ENCODE peak calls at places on chromosomes 1 and 21, in seven cellular contexts. L is GM12891, R is K562, V is HepG2, N is SK-N-SH, F is GM12878, K is H1. P is an unnamed sample.

GRCh38 chr1:67615886-67616285 is 69.1 kb upstream of the GADD45A start:
- DNase-seq in L (no peak), R (no peak), V (no peak), N (no peak), F (no peak), K (no peak), P (no peak)

GRCh38 chr1:91744973-91745648 is 140.8 kb downstream of the TGFBR3 start:
- DNase-seq in L (no peak), R (no peak), V (peak), N (no peak), F (no peak), K (no peak), P (no peak)

GRCh38 chr1:11770011-11770410 is 8.0 kb downstream of the C1orf167 start:
- DNase-seq in L (no peak), R (no peak), V (no peak), N (no peak), F (no peak), K (no peak), P (no peak)

GRCh38 chr1:160367516-160367900 is 637 bp downstream of the NHLH1 start:
- DNase-seq in L (no peak), R (no peak), V (no peak), N (no peak), F (no peak), K (no peak), P (no peak)

GRCh38 chr1:192639607-192640368 is 3.8 kb downstream of the RGS13 start:
- DNase-seq in L (no peak), R (no peak), V (no peak), N (no peak), F (peak), K (no peak), P (no peak)

GRCh38 chr1:201072149-201072548 is 40.1 kb downstream of the CACNA1S start:
- DNase-seq in L (no peak), R (no peak), V (no peak), N (no peak), F (no peak), K (no peak), P (no peak)

GRCh38 chr1:53687426-53687825 is 51.5 kb downstream of the GLIS1 start:
- DNase-seq in L (no peak), R (no peak), V (no peak), N (no peak), F (no peak), K (no peak), P (no peak)

GRCh38 chr1:19616489-19616888 is 27.6 kb upstream of the NBL1 start:
- DNase-seq in L (no peak), R (no peak), V (no peak), N (no peak), F (no peak), K (no peak), P (no peak)

GRCh38 chr21:36209626-36210171 is 53.1 kb downstream of the DOP1B start:
- DNase-seq in L (no peak), R (peak), V (peak), N (peak), F (no peak), K (no peak), P (peak)

GRCh38 chr1:245216356-245217110 is 61.7 kb downstream of the KIF26B start:
- DNase-seq in L (no peak), R (no peak), V (no peak), N (no peak), F (no peak), K (no peak), P (no peak)

GRCh38 chr1:47225430-47226100 is 6.5 kb downstream of the TAL1 start:
- DNase-seq in L (no peak), R (peak), V (no peak), N (peak), F (no peak), K (no peak), P (no peak)

GRCh38 chr1:46667782-46668760 is at the start of gene ATPAF1:
- DNase-seq in L (peak), R (peak), V (peak), N (peak), F (peak), K (peak), P (peak)

GRCh38 chr1:113557176-113557575 is 166.9 kb downstream of the MAGI3 start:
- DNase-seq in L (no peak), R (no peak), V (no peak), N (no peak), F (no peak), K (no peak), P (no peak)

GRCh38 chr1:147600119-147601111 is 59.1 kb downstream of the BCL9 start:
- DNase-seq in L (no peak), R (no peak), V (peak), N (no peak), F (no peak), K (no peak), P (no peak)

GRCh38 chr1:157363660-157364140 is 188.6 kb downstream of the FCRL5 start:
- DNase-seq in L (no peak), R (no peak), V (peak), N (peak), F (peak), K (peak), P (peak)

GRCh38 chr1:179015396-179015795 is 10.3 kb upstream of the FAM20B start:
- DNase-seq in L (no peak), R (peak), V (no peak), N (no peak), F (no peak), K (no peak), P (no peak)

GRCh38 chr1:208534604-208534907 is 290.4 kb upstream of the PLXNA2 start:
- DNase-seq in L (no peak), R (no peak), V (no peak), N (no peak), F (no peak), K (no peak), P (no peak)

GRCh38 chr21:29208044-29208665 is 77.7 kb downstream of the MAP3K7CL start:
- DNase-seq in L (no peak), R (no peak), V (no peak), N (no peak), F (no peak), K (no peak), P (no peak)

GRCh38 chr21:29293495-29293894 is 5.2 kb upstream of the BACH1 start:
- DNase-seq in L (no peak), R (no peak), V (no peak), N (no peak), F (peak), K (no peak), P (peak)

GRCh38 chr1:145961425-145962156 is 2.8 kb downstream of the ANKRD34A start:
- DNase-seq in L (no peak), R (peak), V (no peak), N (peak), F (no peak), K (no peak), P (no peak)

GRCh38 chr1:203522237-203522636 is 28.3 kb downstream of the OPTC start:
- DNase-seq in L (no peak), R (no peak), V (no peak), N (peak), F (no peak), K (no peak), P (no peak)

GRCh38 chr1:228018961-228019721 is 12.3 kb downstream of the WNT3A start:
- DNase-seq in L (no peak), R (no peak), V (no peak), N (no peak), F (no peak), K (no peak), P (no peak)

GRCh38 chr1:100530901-100531487 is 6.9 kb upstream of the GPR88 start:
- DNase-seq in L (no peak), R (no peak), V (no peak), N (no peak), F (peak), K (no peak), P (no peak)

GRCh38 chr1:213986020-213986924 is 1.5 kb upstream of the PROX1 start:
- DNase-seq in L (no peak), R (no peak), V (no peak), N (no peak), F (no peak), K (no peak), P (no peak)

GRCh38 chr1:181094813-181095212 is 6.3 kb downstream of the IER5 start:
- DNase-seq in L (no peak), R (no peak), V (no peak), N (no peak), F (no peak), K (no peak), P (no peak)

GRCh38 chr1:242610209-242610608 is 85.7 kb upstream of the PLD5 start:
- DNase-seq in L (no peak), R (no peak), V (no peak), N (no peak), F (no peak), K (no peak), P (no peak)

GRCh38 chr1:28417441-28418277 is 48.1 kb downstream of the PHACTR4 start:
- DNase-seq in L (no peak), R (no peak), V (no peak), N (peak), F (no peak), K (no peak), P (no peak)

GRCh38 chr1:10687782-10688408 is 108.6 kb downstream of the CASZ1 start:
- DNase-seq in L (no peak), R (no peak), V (no peak), N (no peak), F (no peak), K (no peak), P (no peak)

GRCh38 chr1:109242387-109242786 is 7.0 kb upstream of the CELSR2 start:
- DNase-seq in L (no peak), R (no peak), V (no peak), N (no peak), F (no peak), K (no peak), P (no peak)

GRCh38 chr1:226365831-226366231 is 42.1 kb downstream of the PARP1 start:
- DNase-seq in L (no peak), R (no peak), V (no peak), N (no peak), F (no peak), K (no peak), P (no peak)

GRCh38 chr1:226362346-226362745 is 45.5 kb downstream of the PARP1 start:
- DNase-seq in L (no peak), R (no peak), V (no peak), N (no peak), F (no peak), K (no peak), P (no peak)

GRCh38 chr1:226365166-226365565 is 42.7 kb downstream of the PARP1 start:
- DNase-seq in L (no peak), R (no peak), V (no peak), N (peak), F (no peak), K (no peak), P (no peak)

GRCh38 chr1:226362891-226363447 is 44.9 kb downstream of the PARP1 start:
- DNase-seq in L (no peak), R (no peak), V (no peak), N (no peak), F (no peak), K (no peak), P (no peak)

DNA sequence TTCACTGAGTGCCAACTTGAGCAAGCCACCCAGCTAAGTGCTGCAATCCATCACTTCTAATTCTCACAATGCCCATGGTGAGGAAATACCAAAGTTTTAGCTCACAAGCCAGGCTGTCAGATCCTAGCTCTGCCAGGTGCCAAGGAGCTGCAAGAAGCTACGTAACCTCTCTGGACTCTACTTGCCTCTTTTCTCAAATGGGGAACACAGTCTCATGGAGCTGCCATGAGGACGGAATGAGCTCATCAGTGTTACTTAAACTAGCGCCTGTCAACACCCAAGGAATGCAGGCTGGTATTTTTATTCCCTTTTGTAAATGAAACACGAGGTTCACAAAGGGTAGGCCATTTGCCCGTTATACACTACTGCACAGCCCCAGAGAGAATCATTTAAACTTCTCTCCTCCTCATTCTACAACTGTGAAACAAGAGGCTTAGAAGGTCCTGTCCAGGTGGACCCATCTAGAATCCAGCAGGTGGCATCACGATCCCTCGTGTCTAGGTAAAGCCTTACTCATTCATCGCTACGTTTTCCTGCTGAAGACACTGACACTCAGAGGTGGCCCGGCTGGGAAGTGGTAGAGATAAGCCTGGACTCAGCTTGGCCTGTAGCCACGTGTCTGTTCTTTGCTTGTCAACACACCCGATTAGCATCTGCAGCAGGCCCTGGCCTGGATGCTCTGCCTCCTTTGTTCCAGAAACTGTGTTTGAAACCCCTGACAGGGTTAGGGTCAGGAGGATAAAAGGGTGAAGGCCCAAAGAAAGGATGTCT is 43.6 kb downstream of the PARP1 start:
- DNase-seq in L (no peak), R (no peak), V (no peak), N (peak), F (no peak), K (no peak), P (no peak)
- TF ChIP-seq TAF1 in L (no peak), R (no peak), V (no peak), N (no peak), F (no peak), K (no peak), P (no peak)

DNA sequence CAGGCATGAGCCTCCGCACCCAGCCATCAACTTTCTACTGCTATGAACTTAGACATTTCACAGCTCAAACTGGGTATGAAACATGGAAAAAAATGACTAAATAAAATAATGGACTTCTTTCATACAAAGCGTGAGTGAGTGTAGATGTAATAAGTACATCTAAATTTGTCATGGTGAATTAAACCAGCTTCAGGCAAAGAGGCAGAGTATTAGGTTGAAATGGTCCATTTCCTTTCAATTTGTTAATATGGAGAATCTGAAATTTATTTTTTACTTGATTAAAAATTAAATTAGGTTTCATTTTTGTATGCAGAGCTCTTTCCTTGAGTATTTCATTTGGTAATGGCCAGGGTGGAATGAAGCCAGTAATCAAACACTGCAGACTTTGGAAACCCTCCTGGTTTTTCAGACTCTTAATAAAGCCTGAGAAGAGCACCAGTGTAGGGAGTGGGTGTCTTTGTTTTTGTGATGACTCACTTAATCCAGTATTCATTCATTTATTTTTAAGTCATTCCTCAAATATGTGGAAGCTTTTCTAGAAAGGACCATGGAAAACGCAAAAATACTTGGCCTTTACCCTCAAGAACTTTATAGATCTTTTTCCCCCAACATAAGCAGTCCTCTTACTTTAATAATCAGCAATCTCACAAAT is 49.2 kb downstream of the ALG14 start:
- DNase-seq in L (no peak), R (no peak), V (no peak), N (no peak), F (no peak), K (no peak), P (no peak)
- TF ChIP-seq POLR2AphosphoS5 in L (no peak), R (no peak), V (no peak), N (no peak), F (no peak), K (no peak), P (no peak)

GRCh38 chr1:30174499-30174898 is 548.9 kb downstream of the MATN1 start:
- DNase-seq in L (no peak), R (no peak), V (no peak), N (no peak), F (no peak), K (no peak), P (no peak)
- TF ChIP-seq TAF1 in L (no peak), R (no peak), V (no peak), N (no peak), F (no peak), K (no peak), P (no peak)

DNA sequence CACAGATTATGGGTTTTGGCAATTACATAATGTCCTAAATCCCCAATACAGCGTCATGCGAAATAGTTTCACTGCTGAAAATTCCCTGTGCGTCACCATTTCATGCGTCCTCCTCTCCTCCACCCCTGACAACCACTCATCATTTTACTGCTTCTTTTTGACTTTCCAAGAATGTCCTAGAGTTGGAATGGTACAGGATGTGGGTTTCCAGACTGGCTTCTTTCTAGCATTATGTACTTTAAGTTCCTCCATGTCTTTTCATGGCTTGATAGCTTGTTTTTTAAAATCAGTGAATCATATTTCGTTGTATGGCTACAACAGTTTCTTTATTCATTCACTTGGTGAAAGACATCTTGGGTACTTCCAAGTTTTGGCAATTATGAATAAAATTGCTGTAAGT is 7.4 kb downstream of the NBPF3 start:
- DNase-seq in L (no peak), R (no peak), V (no peak), N (no peak), F (no peak), K (no peak), P (no peak)
- TF ChIP-seq POLR2AphosphoS5 in L (no peak), R (no peak), V (no peak), N (no peak), F (no peak), K (no peak), P (no peak)

DNA sequence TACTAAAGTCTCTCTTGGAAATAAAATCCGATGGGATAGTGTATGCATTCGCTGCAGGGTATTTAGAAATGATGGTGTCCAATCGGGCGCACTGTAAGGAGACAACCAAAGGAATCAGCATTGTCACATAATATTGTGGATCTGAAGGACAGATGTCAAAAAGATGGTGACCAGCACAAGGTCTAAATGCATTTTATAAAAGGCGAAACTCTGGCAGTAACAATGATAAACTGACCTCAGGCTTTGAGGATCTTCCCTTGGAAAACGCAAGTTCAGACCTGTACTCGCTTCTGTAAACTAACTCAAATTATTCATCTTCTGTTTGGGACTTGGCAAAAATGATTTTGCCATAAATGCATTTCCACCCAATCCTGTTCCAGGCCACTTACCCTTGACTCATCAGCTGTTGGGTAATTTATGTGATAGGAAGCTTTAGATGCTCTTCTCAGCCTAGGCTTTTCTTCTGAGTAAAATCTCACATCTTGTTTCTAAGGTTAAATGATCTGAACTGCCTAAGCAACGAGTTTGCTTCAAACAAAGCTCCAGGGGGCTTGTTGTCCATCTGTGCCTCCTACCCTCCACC is 33.8 kb downstream of the STPG1 start:
- DNase-seq in L (no peak), R (no peak), V (no peak), N (no peak), F (no peak), K (no peak), P (no peak)
- TF ChIP-seq TAF1 in L (no peak), R (no peak), V (no peak), N (no peak), F (no peak), K (no peak), P (no peak)

GRCh38 chr1:164653705-164654104 is 94.7 kb downstream of the PBX1 start:
- DNase-seq in L (no peak), R (no peak), V (no peak), N (no peak), F (no peak), K (no peak), P (no peak)

GRCh38 chr1:164654200-164654599 is 95.2 kb downstream of the PBX1 start:
- DNase-seq in L (no peak), R (no peak), V (no peak), N (no peak), F (no peak), K (no peak), P (no peak)

GRCh38 chr1:164649146-164649545 is 90.2 kb downstream of the PBX1 start:
- DNase-seq in L (no peak), R (no peak), V (no peak), N (no peak), F (no peak), K (no peak), P (no peak)

GRCh38 chr1:164648211-164649080 is 89.5 kb downstream of the PBX1 start:
- DNase-seq in L (no peak), R (no peak), V (no peak), N (peak), F (no peak), K (no peak), P (no peak)

DNA sequence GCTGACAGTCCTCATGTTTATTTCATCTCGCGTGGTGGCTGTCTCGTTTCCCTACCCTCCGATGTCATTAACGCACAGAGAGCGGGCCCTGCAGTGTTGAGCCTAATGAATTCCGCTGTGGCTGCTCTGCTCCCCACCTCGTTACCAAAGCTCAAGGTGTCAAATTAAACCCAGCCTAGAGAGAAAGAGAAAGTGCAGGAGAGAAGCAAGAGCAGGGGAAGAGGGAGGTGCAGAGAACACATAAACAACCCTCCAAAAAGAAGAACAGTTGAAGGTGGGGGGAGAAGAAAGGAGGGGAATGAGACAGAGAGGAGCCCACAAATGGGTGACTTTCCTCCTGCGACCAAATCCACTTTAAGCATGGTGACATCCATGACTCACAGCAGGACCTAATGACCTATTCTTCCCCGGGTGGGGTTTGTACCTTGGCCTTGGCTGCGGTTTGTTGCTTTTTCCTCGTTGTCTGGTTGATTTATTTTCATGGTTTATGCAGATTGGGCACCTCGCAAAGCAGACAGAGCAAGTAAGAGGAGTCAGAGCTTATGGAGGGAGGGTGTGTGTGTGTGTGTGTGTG is 92.5 kb downstream of the PBX1 start:
- DNase-seq in L (no peak), R (no peak), V (no peak), N (no peak), F (no peak), K (no peak), P (no peak)
- TF ChIP-seq POLR2AphosphoS5 in L (no peak), R (no peak), V (no peak), N (no peak), F (no peak), K (no peak), P (no peak)